ENCODE peak calls at places on chromosome 12, in eight cellular contexts. G is GM23338, N is RPMI7951, B is heart right ventricle, Z is T-helper 1 cell, H is pulmonary artery endothelial cell, T is IMR-90, O is HTR-8/SVneo. F is an unnamed sample.

GRCh38 chr12:89529738-89530137 is 3.9 kb upstream of the POC1B start:
- DNase-seq in G (peak; percentile 30), N (peak; percentile 48), B (no peak), Z (no peak), H (no peak), T (peak; percentile 67), O (peak; percentile 45), F (peak; percentile 33)

GRCh38 chr12:118534003-118534402 is 157.6 kb downstream of the SUDS3 start:
- DNase-seq in G (peak; percentile 36), N (no peak), B (no peak), Z (no peak), H (no peak), T (no peak), O (no peak), F (no peak)

GRCh38 chr12:103560604-103561101 is 26.4 kb upstream of the STAB2 start:
- DNase-seq in G (no peak), N (peak; percentile 95), B (no peak), Z (no peak), H (no peak), T (peak; percentile 98), O (peak; percentile 82), F (no peak)

GRCh38 chr12:55845785-55846496 is 3.2 kb upstream of the MMP19 start:
- DNase-seq in G (no peak), N (no peak), B (no peak), Z (no peak), H (no peak), T (no peak), O (no peak), F (no peak)

GRCh38 chr12:107492393-107493134 is 193.0 kb upstream of the PWP1 start:
- DNase-seq in G (no peak), N (no peak), B (no peak), Z (no peak), H (no peak), T (no peak), O (no peak), F (peak; percentile 21)

GRCh38 chr12:121448771-121449315 is 48.9 kb downstream of the RNF34 start:
- DNase-seq in G (no peak), N (no peak), B (no peak), Z (no peak), H (no peak), T (no peak), O (no peak), F (no peak)

GRCh38 chr12:75130811-75131210 is 78.8 kb downstream of the KCNC2 start:
- DNase-seq in G (no peak), N (peak; percentile 2), B (no peak), Z (no peak), H (no peak), T (no peak), O (no peak), F (no peak)

GRCh38 chr12:21879312-21879711 is 61.9 kb downstream of the ABCC9 start:
- DNase-seq in G (no peak), N (no peak), B (no peak), Z (no peak), H (no peak), T (no peak), O (no peak), F (no peak)

GRCh38 chr12:45745861-45746277 is 16.4 kb downstream of the ARID2 start:
- DNase-seq in G (peak; percentile 26), N (peak; percentile 24), B (no peak), Z (no peak), H (no peak), T (peak; percentile 46), O (peak; percentile 23), F (no peak)

GRCh38 chr12:1859643-1860042 is 39.3 kb downstream of the LRTM2 start:
- DNase-seq in G (no peak), N (peak; percentile 85), B (no peak), Z (no peak), H (no peak), T (peak; percentile 40), O (peak; percentile 75), F (no peak)

GRCh38 chr12:88952543-88952942 is 372.3 kb upstream of the KITLG start:
- DNase-seq in G (no peak), N (peak; percentile 58), B (no peak), Z (no peak), H (peak; percentile 51), T (peak; percentile 81), O (no peak), F (peak; percentile 42)